ENCODE peak calls at places on chromosomes 6 and 20, in five cellular contexts. One of them, this sample, is unnamed.

GRCh38 chr6:46437671-46438221 is 53.5 kb downstream of the RCAN2 start:
- DNase-seq in transverse colon: no peak
- DNase-seq in GM12878: no peak
- DNase-seq in K562: no peak
- DNase-seq in stomach: no peak
- DNase-seq in this sample: no peak

GRCh38 chr6:56954389-56955170 is at the start of gene BEND6:
- DNase-seq in transverse colon: peak
- DNase-seq in GM12878: no peak
- DNase-seq in K562: peak
- DNase-seq in stomach: peak
- DNase-seq in this sample: peak

GRCh38 chr6:18024876-18025275 is 37.4 kb upstream of the KIF13A start:
- DNase-seq in transverse colon: no peak
- DNase-seq in GM12878: no peak
- DNase-seq in K562: no peak
- DNase-seq in stomach: no peak
- DNase-seq in this sample: no peak

GRCh38 chr20:50294164-50295088 is 103.8 kb downstream of the CEBPB start:
- DNase-seq in transverse colon: no peak
- DNase-seq in GM12878: no peak
- DNase-seq in K562: no peak
- DNase-seq in stomach: no peak
- DNase-seq in this sample: no peak

GRCh38 chr20:17885076-17885475 is 83.5 kb downstream of the SNX5 start:
- DNase-seq in transverse colon: no peak
- DNase-seq in GM12878: no peak
- DNase-seq in K562: no peak
- DNase-seq in stomach: no peak
- DNase-seq in this sample: no peak

GRCh38 chr6:156190270-156190669 is 586.9 kb upstream of the ARID1B start:
- DNase-seq in transverse colon: no peak
- DNase-seq in GM12878: no peak
- DNase-seq in K562: no peak
- DNase-seq in stomach: no peak
- DNase-seq in this sample: no peak

GRCh38 chr6:149026530-149026942 is 279.7 kb downstream of the UST start:
- DNase-seq in transverse colon: no peak
- DNase-seq in GM12878: no peak
- DNase-seq in K562: peak
- DNase-seq in stomach: no peak
- DNase-seq in this sample: no peak

GRCh38 chr6:158016571-158017383 is 35.1 kb downstream of the SYNJ2 start:
- DNase-seq in transverse colon: no peak
- DNase-seq in GM12878: no peak
- DNase-seq in K562: no peak
- DNase-seq in stomach: no peak
- DNase-seq in this sample: no peak

GRCh38 chr6:130412556-130413290 is 46.9 kb downstream of the TMEM200A start:
- DNase-seq in transverse colon: no peak
- DNase-seq in GM12878: no peak
- DNase-seq in K562: no peak
- DNase-seq in stomach: no peak
- DNase-seq in this sample: no peak

GRCh38 chr6:148021715-148022114 is 320.9 kb upstream of the SASH1 start:
- DNase-seq in transverse colon: peak
- DNase-seq in GM12878: no peak
- DNase-seq in K562: no peak
- DNase-seq in stomach: no peak
- DNase-seq in this sample: no peak
- H3K27ac ChIP-seq in transverse colon: no peak
- H3K27ac ChIP-seq in GM12878: no peak
- H3K27ac ChIP-seq in K562: no peak
- H3K27ac ChIP-seq in stomach: no peak
- H3K27ac ChIP-seq in this sample: no peak

GRCh38 chr20:51333971-51334370 is 208.5 kb downstream of the NFATC2 start:
- DNase-seq in transverse colon: no peak
- DNase-seq in GM12878: no peak
- DNase-seq in K562: no peak
- DNase-seq in stomach: no peak
- DNase-seq in this sample: no peak

GRCh38 chr20:51333446-51333845 is 209.1 kb downstream of the NFATC2 start:
- DNase-seq in transverse colon: no peak
- DNase-seq in GM12878: no peak
- DNase-seq in K562: no peak
- DNase-seq in stomach: no peak
- DNase-seq in this sample: no peak

GRCh38 chr20:51334609-51335008 is 207.9 kb downstream of the NFATC2 start:
- DNase-seq in transverse colon: no peak
- DNase-seq in GM12878: no peak
- DNase-seq in K562: no peak
- DNase-seq in stomach: no peak
- DNase-seq in this sample: no peak

GRCh38 chr20:51337126-51337805 is 205.3 kb downstream of the NFATC2 start:
- DNase-seq in transverse colon: no peak
- DNase-seq in GM12878: no peak
- DNase-seq in K562: no peak
- DNase-seq in stomach: no peak
- DNase-seq in this sample: no peak

GRCh38 chr20:51335329-51335841 is 207.1 kb downstream of the NFATC2 start:
- DNase-seq in transverse colon: no peak
- DNase-seq in GM12878: no peak
- DNase-seq in K562: no peak
- DNase-seq in stomach: no peak
- DNase-seq in this sample: no peak
- TF ChIP-seq EP300 in transverse colon: no peak
- TF ChIP-seq EP300 in GM12878: no peak
- TF ChIP-seq EP300 in K562: no peak
- TF ChIP-seq EP300 in stomach: no peak
- TF ChIP-seq EP300 in this sample: no peak

GRCh38 chr20:45345104-45345936 is 2.9 kb downstream of the SDC4 start:
- DNase-seq in transverse colon: peak
- DNase-seq in GM12878: no peak
- DNase-seq in K562: no peak
- DNase-seq in stomach: peak
- DNase-seq in this sample: no peak
- TF ChIP-seq POLR2AphosphoS5 in transverse colon: peak
- TF ChIP-seq POLR2AphosphoS5 in GM12878: no peak
- TF ChIP-seq POLR2AphosphoS5 in K562: no peak
- TF ChIP-seq POLR2AphosphoS5 in stomach: no peak
- TF ChIP-seq POLR2AphosphoS5 in this sample: no peak

GRCh38 chr6:52554684-52555280 is 22.1 kb downstream of the TRAM2 start:
- DNase-seq in transverse colon: no peak
- DNase-seq in GM12878: no peak
- DNase-seq in K562: no peak
- DNase-seq in stomach: no peak
- DNase-seq in this sample: no peak

GRCh38 chr6:52557389-52558265 is 19.2 kb downstream of the TRAM2 start:
- DNase-seq in transverse colon: no peak
- DNase-seq in GM12878: no peak
- DNase-seq in K562: no peak
- DNase-seq in stomach: no peak
- DNase-seq in this sample: no peak

GRCh38 chr6:52553719-52554118 is 23.1 kb downstream of the TRAM2 start:
- DNase-seq in transverse colon: no peak
- DNase-seq in GM12878: no peak
- DNase-seq in K562: no peak
- DNase-seq in stomach: no peak
- DNase-seq in this sample: no peak

GRCh38 chr6:52553158-52553557 is 23.7 kb downstream of the TRAM2 start:
- DNase-seq in transverse colon: no peak
- DNase-seq in GM12878: no peak
- DNase-seq in K562: no peak
- DNase-seq in stomach: no peak
- DNase-seq in this sample: no peak

DNA sequence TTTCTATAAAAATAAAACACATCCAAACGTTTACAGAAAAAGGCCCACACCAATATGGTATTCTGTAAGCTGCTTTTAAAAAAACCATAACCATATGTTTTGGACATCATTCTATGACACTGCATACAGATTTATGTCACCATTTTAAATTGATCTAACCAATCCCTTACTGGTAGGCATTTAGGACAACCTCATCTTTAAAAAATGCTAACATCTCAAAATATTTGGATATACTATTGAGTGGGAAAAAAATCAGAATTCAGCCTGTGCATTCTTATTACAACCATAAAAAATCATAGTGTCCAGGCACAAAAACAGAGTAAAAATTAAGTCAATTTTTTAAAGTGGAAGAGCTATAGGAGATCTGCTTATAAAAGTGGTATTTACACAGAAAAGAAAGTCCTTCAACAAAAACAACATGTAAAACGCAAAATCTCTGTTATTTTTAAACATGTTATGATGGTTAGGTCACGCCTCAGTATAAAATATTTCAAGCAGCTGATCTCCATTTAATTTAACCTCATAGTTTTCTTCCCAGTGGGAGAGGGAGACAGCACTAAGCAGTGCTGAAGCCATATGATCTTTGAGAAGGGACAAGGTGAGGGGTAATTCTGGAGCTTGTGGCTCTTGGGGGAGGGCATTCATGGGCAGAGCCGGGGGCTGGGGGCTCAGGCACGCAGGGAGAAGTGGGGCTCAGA is 21.2 kb downstream of the TRAM2 start:
- DNase-seq in transverse colon: no peak
- DNase-seq in GM12878: no peak
- DNase-seq in K562: no peak
- DNase-seq in stomach: no peak
- DNase-seq in this sample: no peak
- H3K27ac ChIP-seq in transverse colon: peak
- H3K27ac ChIP-seq in GM12878: no peak
- H3K27ac ChIP-seq in K562: no peak
- H3K27ac ChIP-seq in stomach: peak
- H3K27ac ChIP-seq in this sample: no peak

GRCh38 chr20:31516651-31517050 is 2.4 kb downstream of the HM13 start:
- DNase-seq in transverse colon: no peak
- DNase-seq in GM12878: no peak
- DNase-seq in K562: no peak
- DNase-seq in stomach: no peak
- DNase-seq in this sample: no peak

GRCh38 chr20:31515775-31516107 is 1.5 kb downstream of the HM13 start:
- DNase-seq in transverse colon: peak
- DNase-seq in GM12878: no peak
- DNase-seq in K562: no peak
- DNase-seq in stomach: no peak
- DNase-seq in this sample: no peak

GRCh38 chr20:31515072-31515774 is 981 bp downstream of the HM13 start:
- DNase-seq in transverse colon: no peak
- DNase-seq in GM12878: no peak
- DNase-seq in K562: no peak
- DNase-seq in stomach: no peak
- DNase-seq in this sample: no peak

GRCh38 chr20:31516166-31516565 is 1.9 kb downstream of the HM13 start:
- DNase-seq in transverse colon: no peak
- DNase-seq in GM12878: no peak
- DNase-seq in K562: no peak
- DNase-seq in stomach: no peak
- DNase-seq in this sample: no peak

DNA sequence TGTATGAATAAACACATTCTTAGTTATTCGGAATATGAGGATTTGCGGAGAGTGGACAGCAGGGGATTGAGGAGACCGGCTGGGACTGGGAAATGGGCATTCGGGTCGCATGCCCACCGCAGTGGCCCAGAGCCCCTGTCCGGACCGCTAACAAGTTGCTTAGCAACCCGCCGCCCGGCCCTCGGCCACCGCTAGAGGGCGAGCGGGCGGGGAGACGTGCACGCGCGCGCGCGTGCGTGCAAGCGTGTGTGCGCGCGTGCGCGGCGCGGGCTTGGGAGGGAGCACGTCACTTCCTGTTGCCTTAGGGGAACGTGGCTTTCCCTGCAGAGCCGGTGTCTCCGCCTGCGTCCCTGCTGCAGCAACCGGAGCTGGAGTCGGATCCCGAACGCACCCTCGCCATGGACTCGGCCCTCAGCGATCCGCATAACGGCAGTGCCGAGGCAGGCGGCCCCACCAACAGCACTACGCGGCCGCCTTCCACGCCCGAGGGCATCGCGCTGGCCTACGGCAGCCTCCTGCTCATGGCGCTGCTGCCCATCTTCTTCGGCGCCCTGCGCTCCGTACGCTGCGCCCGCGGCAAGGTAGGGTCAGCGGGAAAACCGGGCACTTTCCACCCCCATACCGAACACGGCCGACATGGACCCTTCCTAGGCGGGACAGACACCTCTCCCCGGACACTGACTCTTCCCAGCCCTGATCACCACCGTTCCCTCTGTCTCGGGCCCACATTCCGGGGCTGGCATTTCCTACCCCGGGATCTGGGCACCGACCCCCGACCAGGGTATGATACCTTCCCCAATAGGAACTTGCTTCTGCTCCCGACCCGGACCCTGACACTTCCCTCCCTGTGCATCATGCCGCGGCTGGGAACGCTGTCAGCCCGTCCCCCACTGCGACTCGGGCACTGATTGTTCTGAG is at the start of gene HM13:
- DNase-seq in transverse colon: peak
- DNase-seq in GM12878: peak
- DNase-seq in K562: peak
- DNase-seq in stomach: peak
- DNase-seq in this sample: peak
- TF ChIP-seq EP300 in transverse colon: no peak
- TF ChIP-seq EP300 in GM12878: no peak
- TF ChIP-seq EP300 in K562: no peak
- TF ChIP-seq EP300 in stomach: no peak
- TF ChIP-seq EP300 in this sample: no peak

GRCh38 chr6:109370792-109371191 is 11.5 kb downstream of the CD164 start:
- DNase-seq in transverse colon: no peak
- DNase-seq in GM12878: no peak
- DNase-seq in K562: no peak
- DNase-seq in stomach: no peak
- DNase-seq in this sample: no peak

GRCh38 chr6:109374493-109374892 is 7.8 kb downstream of the CD164 start:
- DNase-seq in transverse colon: no peak
- DNase-seq in GM12878: no peak
- DNase-seq in K562: no peak
- DNase-seq in stomach: no peak
- DNase-seq in this sample: no peak

GRCh38 chr6:109373333-109373732 is 8.9 kb downstream of the CD164 start:
- DNase-seq in transverse colon: no peak
- DNase-seq in GM12878: no peak
- DNase-seq in K562: no peak
- DNase-seq in stomach: no peak
- DNase-seq in this sample: no peak

GRCh38 chr6:109372070-109372585 is 10.1 kb downstream of the CD164 start:
- DNase-seq in transverse colon: no peak
- DNase-seq in GM12878: no peak
- DNase-seq in K562: no peak
- DNase-seq in stomach: no peak
- DNase-seq in this sample: no peak

DNA sequence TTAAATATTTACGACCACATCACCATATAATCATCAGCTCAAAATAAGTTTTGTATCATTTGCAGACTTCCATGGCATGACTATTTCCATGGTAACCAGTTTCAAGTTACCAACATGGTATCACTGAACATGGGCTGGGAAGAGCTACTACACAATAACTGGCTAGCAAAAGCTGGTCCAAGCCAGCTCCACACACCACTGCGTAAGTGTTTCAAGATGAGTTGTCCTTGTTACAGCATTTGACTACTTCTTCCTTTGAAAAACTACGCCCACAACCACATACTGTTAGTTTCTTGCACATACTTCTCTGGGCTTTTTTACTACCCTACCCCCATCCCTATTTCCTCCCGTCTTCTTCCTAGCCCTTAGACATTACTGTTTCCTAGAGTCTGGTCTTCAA is 8.5 kb downstream of the CD164 start:
- DNase-seq in transverse colon: no peak
- DNase-seq in GM12878: peak
- DNase-seq in K562: no peak
- DNase-seq in stomach: no peak
- DNase-seq in this sample: no peak
- TF ChIP-seq POLR2AphosphoS5 in transverse colon: no peak
- TF ChIP-seq POLR2AphosphoS5 in GM12878: peak
- TF ChIP-seq POLR2AphosphoS5 in K562: no peak
- TF ChIP-seq POLR2AphosphoS5 in stomach: no peak
- TF ChIP-seq POLR2AphosphoS5 in this sample: no peak